ENCODE peak calls at places on chromosome 22, in nine cellular contexts. I, W, T, F, G, D, C, O and A are unnamed samples.

GRCh38 chr22:42283288-42284229 is 13.1 kb upstream of the TCF20 start:
- DNase-seq in I (no peak), W (peak; percentile 21), T (peak; percentile 10), F (no peak), G (no peak), D (peak; percentile 88), C (no peak), O (no peak), A (no peak)

GRCh38 chr22:23387827-23388491 is 192.1 kb downstream of the IGLL1 start:
- DNase-seq in I (no peak), W (no peak), T (no peak), F (no peak), G (no peak), D (peak; percentile 42), C (no peak), O (peak; percentile 52), A (no peak)

GRCh38 chr22:46240917-46241316 is 9.2 kb downstream of the CDPF1 start:
- DNase-seq in I (no peak), W (no peak), T (no peak), F (no peak), G (no peak), D (no peak), C (no peak), O (no peak), A (no peak)

GRCh38 chr22:43113516-43114251 is 3.1 kb downstream of the BIK start:
- DNase-seq in I (no peak), W (no peak), T (no peak), F (no peak), G (no peak), D (no peak), C (no peak), O (no peak), A (no peak)

GRCh38 chr22:46800102-46800857 is 37.8 kb downstream of the TBC1D22A start:
- DNase-seq in I (no peak), W (no peak), T (no peak), F (no peak), G (no peak), D (no peak), C (no peak), O (peak; percentile 41), A (no peak)

GRCh38 chr22:19576460-19577421 is 52.5 kb upstream of the CLDN5 start:
- DNase-seq in I (peak; percentile 84), W (peak; percentile 60), T (peak; percentile 84), F (peak; percentile 77), G (no peak), D (peak; percentile 76), C (peak; percentile 69), O (peak; percentile 63), A (peak; percentile 16)

GRCh38 chr22:29190915-29191314 is 14.8 kb upstream of the EMID1 start:
- DNase-seq in I (peak; percentile 51), W (no peak), T (no peak), F (no peak), G (no peak), D (no peak), C (no peak), O (peak; percentile 28), A (no peak)

GRCh38 chr22:46830001-46830715 is 67.7 kb downstream of the TBC1D22A start:
- DNase-seq in I (peak; percentile 68), W (no peak), T (peak; percentile 74), F (no peak), G (peak; percentile 91), D (peak; percentile 4), C (peak; percentile 52), O (peak; percentile 82), A (peak; percentile 27)

GRCh38 chr22:29268511-29269229 is 602 bp downstream of the EWSR1 start:
- DNase-seq in I (peak; percentile 45), W (peak; percentile 35), T (peak; percentile 70), F (no peak), G (no peak), D (peak; percentile 90), C (peak; percentile 67), O (peak; percentile 87), A (no peak)

GRCh38 chr22:26648011-26648497 is 9.3 kb upstream of the MIAT start:
- DNase-seq in I (no peak), W (peak; percentile 40), T (no peak), F (no peak), G (no peak), D (peak; percentile 88), C (no peak), O (no peak), A (no peak)

GRCh38 chr22:29782061-29782845 is 15.1 kb downstream of the UQCR10 start:
- DNase-seq in I (peak; percentile 77), W (no peak), T (peak; percentile 40), F (no peak), G (no peak), D (peak; percentile 23), C (peak; percentile 46), O (no peak), A (peak; percentile 48)

GRCh38 chr22:47030143-47030641 is 267.7 kb downstream of the TBC1D22A start:
- DNase-seq in I (no peak), W (no peak), T (no peak), F (no peak), G (no peak), D (no peak), C (peak; percentile 18), O (peak; percentile 76), A (no peak)